ENCODE peak calls at places on chromosomes 5 and 9, in ten cellular contexts. C, H, X, L, I, T, M, V, B and Q are unnamed samples.

GRCh38 chr9:99814359-99814758 is 7.3 kb upstream of the NR4A3 start:
- DNase-seq in I (no peak), C (no peak), X (no peak), H (no peak), L (no peak), T (no peak), V (no peak), M (no peak), B (no peak), Q (no peak)

GRCh38 chr9:72022846-72023245 is 37.6 kb downstream of the C9orf57 start:
- DNase-seq in M (no peak), C (peak), I (no peak), L (no peak), B (peak), T (peak), X (no peak), H (peak), V (no peak), Q (no peak)

GRCh38 chr9:131237931-131238401 is 38.3 kb downstream of the FAM78A start:
- DNase-seq in T (peak), H (peak), M (peak), V (peak), C (peak), I (peak), B (peak), X (peak), L (peak), Q (peak)

GRCh38 chr9:120545691-120546565 is 34.0 kb downstream of the CDK5RAP2 start:
- DNase-seq in X (no peak), V (no peak), T (no peak), I (no peak), C (no peak), B (no peak), M (no peak), H (no peak), L (no peak), Q (no peak)

GRCh38 chr5:107860044-107860443 is 189.3 kb upstream of the EFNA5 start:
- DNase-seq in H (no peak), T (no peak), B (no peak), I (no peak), L (no peak), X (no peak), C (no peak), M (no peak), V (no peak), Q (no peak)

GRCh38 chr5:149271195-149271716 is 403 bp upstream of the AFAP1L1 start:
- DNase-seq in V (no peak), B (peak), M (no peak), H (no peak), L (peak), I (no peak), C (no peak), X (no peak), T (no peak), Q (peak)

GRCh38 chr9:75712690-75713089 is 177.8 kb upstream of the PCSK5 start:
- DNase-seq in B (no peak), I (no peak), V (no peak), L (no peak), M (no peak), C (peak), H (peak), X (no peak), T (peak), Q (no peak)

GRCh38 chr5:56685503-56686217 is 129.7 kb upstream of the MAP3K1 start:
- DNase-seq in C (no peak), T (no peak), H (no peak), B (no peak), L (no peak), I (no peak), M (no peak), X (no peak), V (no peak), Q (no peak)

GRCh38 chr5:142794527-142794926 is 24.4 kb downstream of the ARHGAP26 start:
- DNase-seq in M (no peak), X (no peak), C (no peak), I (no peak), T (no peak), B (no peak), L (no peak), V (no peak), H (no peak), Q (no peak)